ENCODE peak calls at places on chromosomes 16 and 17, in five cellular contexts. S is aorta; F is stimulated activated CD4-positive, alpha-beta T cell treated with anti-CD3 and anti-CD28 coated beads, Interleukin-12 subunit alpha, Interleukin-12 subunit beta, amount 100 ng/mL, for 24 hours; B is lower lobe of right lung; P is fibroblast of mammary gland. C is an unnamed sample.

GRCh38 chr16:27228621-27229501 is 25.5 kb downstream of the KDM8 start:
- DNase-seq in S (peak; percentile 55), F (no peak), B (peak; percentile 46), P (no peak), C (no peak)

GRCh38 chr16:51538707-51539604 is 387.9 kb upstream of the SALL1 start:
- DNase-seq in S (no peak), F (no peak), B (no peak), P (peak; percentile 97), C (peak; percentile 73)

GRCh38 chr16:89476811-89477261 is 13.5 kb downstream of the ANKRD11 start:
- DNase-seq in S (no peak), F (no peak), B (no peak), P (no peak), C (no peak)

GRCh38 chr17:58060596-58061191 is 22.5 kb upstream of the DYNLL2 start:
- DNase-seq in S (peak; percentile 46), F (no peak), B (peak; percentile 55), P (peak; percentile 22), C (no peak)

GRCh38 chr17:72529386-72529785 is 408.6 kb downstream of the SOX9 start:
- DNase-seq in S (no peak), F (no peak), B (no peak), P (no peak), C (no peak)

GRCh38 chr16:67111951-67112444 is 2.3 kb downstream of the PHAF1 start:
- DNase-seq in S (no peak), F (no peak), B (no peak), P (no peak), C (no peak)

GRCh38 chr17:954431-955164 is 25.0 kb downstream of the NXN start:
- DNase-seq in S (no peak), F (no peak), B (peak; percentile 62), P (no peak), C (no peak)

GRCh38 chr17:79038545-79039135 is 14.7 kb downstream of the C1QTNF1 start:
- DNase-seq in S (peak; percentile 72), F (no peak), B (no peak), P (peak; percentile 99), C (peak; percentile 98)

GRCh38 chr16:28218109-28218508 is 6.3 kb upstream of the XPO6 start:
- DNase-seq in S (no peak), F (peak; percentile 14), B (no peak), P (peak; percentile 66), C (peak; percentile 27)

GRCh38 chr16:56965149-56965938 is 3.6 kb downstream of the CETP start:
- DNase-seq in S (no peak), F (no peak), B (no peak), P (peak; percentile 43), C (no peak)

GRCh38 chr17:78040561-78041400 is 82.3 kb downstream of the TNRC6C start:
- DNase-seq in S (peak; percentile 70), F (no peak), B (peak; percentile 76), P (peak; percentile 37), C (peak; percentile 23)

GRCh38 chr17:77451271-77451893 is 310.6 kb downstream of the SEC14L1 start:
- DNase-seq in S (peak; percentile 76), F (peak; percentile 74), B (peak; percentile 79), P (peak; percentile 71), C (no peak)

GRCh38 chr17:40952675-40953074 is 14.1 kb downstream of the KRT39 start:
- DNase-seq in S (no peak), F (no peak), B (no peak), P (peak; percentile 92), C (peak; percentile 91)

GRCh38 chr16:84699712-84700517 is at the start of gene USP10:
- DNase-seq in S (peak; percentile 86), F (peak; percentile 73), B (peak; percentile 87), P (peak; percentile 56), C (no peak)

GRCh38 chr17:59893617-59894100 is 738 bp downstream of the RPS6KB1 start:
- DNase-seq in S (no peak), F (peak; percentile 22), B (no peak), P (peak; percentile 18), C (no peak)

C was measured in GM04503.